ENCODE peak calls at places on chromosomes 16 and 17, in four cellular contexts. O is K562, I is A549, B is transverse colon. X is an unnamed sample.

GRCh38 chr17:78038748-78039288 is 80.3 kb downstream of the TNRC6C start:
- DNase-seq in B (no peak), I (no peak), O (no peak), X (no peak)

GRCh38 chr17:27420211-27420950 is 35.9 kb upstream of the KSR1 start:
- DNase-seq in O (no peak), B (no peak), I (no peak), X (no peak)

GRCh38 chr16:90046122-90046970 is 27.1 kb upstream of the DBNDD1 start:
- DNase-seq in I (no peak), O (peak), B (no peak), X (no peak)

GRCh38 chr17:2259769-2260536 is 43.6 kb downstream of the SMG6 start:
- DNase-seq in O (no peak), I (no peak), B (peak), X (no peak)

GRCh38 chr16:67399749-67400704 is 6.7 kb upstream of the TPPP3 start:
- DNase-seq in O (no peak), B (no peak), I (no peak), X (no peak)

GRCh38 chr17:19460695-19461094 is 49.7 kb downstream of the RNF112 start:
- DNase-seq in O (no peak), I (no peak), B (peak), X (no peak)

GRCh38 chr16:50354629-50355456 is 13.9 kb downstream of the BRD7 start:
- DNase-seq in O (peak), B (no peak), I (no peak), X (no peak)

GRCh38 chr16:51888021-51888420 is 658.9 kb downstream of the TOX3 start:
- DNase-seq in B (no peak), I (peak), O (no peak), X (no peak)

GRCh38 chr17:41627316-41628072 is 3.1 kb upstream of the KRT17 start:
- DNase-seq in B (no peak), I (no peak), O (no peak), X (no peak)

GRCh38 chr16:57964157-57964700 is 6.7 kb downstream of the CNGB1 start:
- DNase-seq in I (no peak), B (no peak), O (no peak), X (no peak)

GRCh38 chr17:74853048-74853397 is 6.7 kb downstream of the GRIN2C start:
- DNase-seq in B (no peak), I (no peak), O (no peak), X (no peak)

GRCh38 chr16:1778200-1779179 is 3.9 kb downstream of the SPSB3 start:
- DNase-seq in O (no peak), B (peak), I (no peak), X (no peak)

GRCh38 chr17:27793168-27793905 is 7.0 kb downstream of the NOS2 start:
- DNase-seq in O (peak), B (no peak), I (no peak), X (no peak)

GRCh38 chr16:19066988-19067348 is 446 bp upstream of the COQ7 start:
- DNase-seq in B (no peak), O (no peak), I (no peak), X (no peak)

GRCh38 chr17:80904036-80904435 is 87.6 kb upstream of the CHMP6 start:
- DNase-seq in B (no peak), I (no peak), O (no peak), X (no peak)

GRCh38 chr16:2121853-2122252 is 13.8 kb downstream of the PKD1 start:
- DNase-seq in O (no peak), I (no peak), B (no peak), X (no peak)

GRCh38 chr16:29012913-29013641 is 28.2 kb downstream of the LAT start:
- DNase-seq in I (no peak), O (no peak), B (no peak), X (no peak)

GRCh38 chr16:6665126-6665525 is 667.5 kb upstream of the RBFOX1 start:
- DNase-seq in B (no peak), I (no peak), O (no peak), X (no peak)
- TF ChIP-seq EP300 in B (no peak), I (no peak), O (no peak), X (no peak)

GRCh38 chr16:88600539-88600896 is 30.3 kb downstream of the ZC3H18 start:
- DNase-seq in B (no peak), O (no peak), I (no peak), X (no peak)

GRCh38 chr16:88597856-88598491 is 27.8 kb downstream of the ZC3H18 start:
- DNase-seq in B (no peak), O (no peak), I (no peak), X (no peak)

GRCh38 chr16:88599825-88600538 is 29.8 kb downstream of the ZC3H18 start:
- DNase-seq in I (no peak), O (no peak), B (no peak), X (no peak)

GRCh38 chr16:88601313-88602036 is 31.3 kb downstream of the ZC3H18 start:
- DNase-seq in O (no peak), B (no peak), I (no peak), X (no peak)

DNA sequence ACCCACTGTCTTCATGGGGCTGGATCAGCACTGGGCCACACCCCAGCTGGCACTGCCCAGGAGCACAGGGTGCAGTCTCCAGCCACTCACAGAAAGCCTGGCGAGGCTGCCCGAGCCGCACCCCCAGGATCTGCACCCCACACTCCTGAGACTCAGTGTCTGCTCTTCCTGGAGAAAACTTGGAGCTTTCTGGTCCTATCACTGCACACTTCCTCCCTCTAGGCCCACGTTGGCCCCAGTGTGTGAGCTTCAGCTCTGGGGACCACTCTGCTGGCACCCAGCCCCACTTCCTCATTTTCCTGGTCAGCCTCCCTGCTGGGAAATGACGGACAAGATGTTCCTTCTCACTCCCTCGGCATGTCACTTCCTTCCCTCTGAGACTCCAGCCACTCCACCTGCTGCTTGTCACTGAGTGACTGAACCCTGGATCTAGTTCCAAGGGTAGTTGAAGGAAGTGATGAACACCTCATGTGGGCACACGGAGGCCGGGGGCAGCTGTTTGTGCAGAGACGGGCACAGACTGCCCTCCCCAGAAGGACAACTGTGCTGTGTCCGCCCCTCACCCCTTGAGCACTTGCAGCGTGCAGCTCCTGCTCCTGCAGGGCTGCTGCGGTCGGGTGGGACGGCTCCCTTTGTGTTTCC is 29.0 kb downstream of the ZC3H18 start:
- DNase-seq in O (no peak), B (peak), I (no peak), X (peak)
- TF ChIP-seq EP300 in O (no peak), B (peak), I (no peak), X (peak)

GRCh38 chr16:62644030-62644812 is 608.0 kb upstream of the CDH8 start:
- DNase-seq in O (no peak), B (no peak), I (no peak), X (no peak)

GRCh38 chr16:62638324-62638911 is 602.2 kb upstream of the CDH8 start:
- DNase-seq in I (no peak), O (no peak), B (no peak), X (no peak)

GRCh38 chr16:62639890-62640289 is 603.7 kb upstream of the CDH8 start:
- DNase-seq in B (no peak), I (no peak), O (no peak), X (no peak)

GRCh38 chr16:62642677-62643076 is 606.4 kb upstream of the CDH8 start:
- DNase-seq in I (no peak), B (no peak), O (no peak), X (no peak)

GRCh38 chr16:62638964-62639861 is 603.0 kb upstream of the CDH8 start:
- DNase-seq in I (no peak), O (no peak), B (no peak), X (no peak)
- TF ChIP-seq EP300 in I (no peak), O (no peak), B (no peak), X (no peak)

GRCh38 chr17:45320931-45321461 is 4.2 kb upstream of the MAP3K14 start:
- DNase-seq in I (peak), B (no peak), O (peak), X (no peak)
- TF ChIP-seq EP300 in I (peak), B (no peak), O (peak), X (peak)

DNA sequence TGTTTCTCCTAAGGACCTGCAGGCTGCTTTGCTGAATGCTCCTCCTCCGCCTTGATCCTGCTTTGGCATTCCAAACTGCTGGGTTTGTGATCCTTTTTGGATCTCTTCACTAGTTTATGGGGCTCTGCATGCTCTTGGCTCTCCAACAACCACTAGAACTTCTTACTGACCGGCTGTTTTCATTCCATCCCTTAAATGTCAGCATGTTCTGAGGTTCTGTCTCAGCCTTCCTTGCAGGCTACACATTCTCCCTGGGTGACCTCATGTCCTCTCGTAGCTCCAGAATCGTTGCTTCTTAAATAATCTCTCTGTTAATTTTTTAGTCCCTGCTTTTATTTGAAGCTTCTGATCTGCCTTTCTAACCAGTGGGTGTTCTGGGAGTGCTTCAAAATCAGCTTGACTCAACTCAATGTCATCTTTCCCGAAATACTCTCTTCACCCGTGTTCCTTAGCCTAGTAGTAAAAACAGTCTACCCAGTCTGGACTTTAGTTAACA is 119.0 kb upstream of the HS3ST2 start:
- DNase-seq in I (no peak), O (no peak), B (peak), X (no peak)
- TF ChIP-seq EP300 in I (no peak), O (no peak), B (peak), X (no peak)

GRCh38 chr16:81601008-81601428 is 156.4 kb downstream of the CMIP start:
- DNase-seq in O (no peak), B (no peak), I (peak), X (no peak)
- TF ChIP-seq EP300 in O (no peak), B (no peak), I (no peak), X (no peak)

X was measured in tibial nerve.